ENCODE peak calls at places on chromosomes 7 and 10, in nine cellular contexts. One of them, this sample, is unnamed.

GRCh38 chr7:85023066-85023687 is 163.7 kb downstream of the SEMA3D start:
- DNase-seq in bronchial epithelial cell: peak; percentile 46
- DNase-seq in AG20443: peak; percentile 22
- DNase-seq in Right ventricle myocardium inferior: no peak
- DNase-seq in HAP-1: peak; percentile 66
- DNase-seq in GM10248: peak; percentile 3
- DNase-seq in GM23248: peak; percentile 65
- DNase-seq in tibial nerve: no peak
- DNase-seq in right lobe of liver: no peak
- DNase-seq in this sample: peak; percentile 57

GRCh38 chr10:79310911-79311573 is 36.2 kb upstream of the PPIF start:
- DNase-seq in bronchial epithelial cell: no peak
- DNase-seq in AG20443: no peak
- DNase-seq in Right ventricle myocardium inferior: no peak
- DNase-seq in HAP-1: no peak
- DNase-seq in GM10248: no peak
- DNase-seq in GM23248: no peak
- DNase-seq in tibial nerve: peak; percentile 41
- DNase-seq in right lobe of liver: peak; percentile 50
- DNase-seq in this sample: no peak

GRCh38 chr10:59754951-59755350 is 1.7 kb upstream of the MRLN start:
- DNase-seq in bronchial epithelial cell: no peak
- DNase-seq in AG20443: no peak
- DNase-seq in Right ventricle myocardium inferior: no peak
- DNase-seq in HAP-1: no peak
- DNase-seq in GM10248: no peak
- DNase-seq in GM23248: no peak
- DNase-seq in tibial nerve: no peak
- DNase-seq in right lobe of liver: no peak
- DNase-seq in this sample: no peak

GRCh38 chr7:122691569-122692235 is 7.2 kb downstream of the RNF133 start:
- DNase-seq in bronchial epithelial cell: no peak
- DNase-seq in AG20443: no peak
- DNase-seq in Right ventricle myocardium inferior: no peak
- DNase-seq in HAP-1: no peak
- DNase-seq in GM10248: no peak
- DNase-seq in GM23248: no peak
- DNase-seq in tibial nerve: no peak
- DNase-seq in right lobe of liver: no peak
- DNase-seq in this sample: no peak

GRCh38 chr7:147498081-147498480 is 1092.5 kb upstream of the C7orf33 start:
- DNase-seq in bronchial epithelial cell: no peak
- DNase-seq in AG20443: no peak
- DNase-seq in Right ventricle myocardium inferior: no peak
- DNase-seq in HAP-1: no peak
- DNase-seq in GM10248: no peak
- DNase-seq in GM23248: no peak
- DNase-seq in tibial nerve: no peak
- DNase-seq in right lobe of liver: no peak
- DNase-seq in this sample: no peak

GRCh38 chr7:7972128-7972527 is 3.5 kb downstream of the GLCCI1 start:
- DNase-seq in bronchial epithelial cell: no peak
- DNase-seq in AG20443: no peak
- DNase-seq in Right ventricle myocardium inferior: no peak
- DNase-seq in HAP-1: peak; percentile 22
- DNase-seq in GM10248: no peak
- DNase-seq in GM23248: no peak
- DNase-seq in tibial nerve: no peak
- DNase-seq in right lobe of liver: no peak
- DNase-seq in this sample: no peak

GRCh38 chr10:110919971-110920881 is 822 bp downstream of the SHOC2 start:
- DNase-seq in bronchial epithelial cell: no peak
- DNase-seq in AG20443: peak; percentile 15
- DNase-seq in Right ventricle myocardium inferior: peak; percentile 85
- DNase-seq in HAP-1: peak; percentile 38
- DNase-seq in GM10248: peak; percentile 23
- DNase-seq in GM23248: peak; percentile 63
- DNase-seq in tibial nerve: no peak
- DNase-seq in right lobe of liver: peak; percentile 66
- DNase-seq in this sample: peak; percentile 43

GRCh38 chr7:45460379-45460778 is 113.8 kb upstream of the ADCY1 start:
- DNase-seq in bronchial epithelial cell: peak; percentile 53
- DNase-seq in AG20443: no peak
- DNase-seq in Right ventricle myocardium inferior: no peak
- DNase-seq in HAP-1: no peak
- DNase-seq in GM10248: no peak
- DNase-seq in GM23248: no peak
- DNase-seq in tibial nerve: no peak
- DNase-seq in right lobe of liver: no peak
- DNase-seq in this sample: peak; percentile 19

GRCh38 chr7:102096706-102097427 is 189.8 kb upstream of the SH2B2 start:
- DNase-seq in bronchial epithelial cell: peak; percentile 15
- DNase-seq in AG20443: no peak
- DNase-seq in Right ventricle myocardium inferior: no peak
- DNase-seq in HAP-1: no peak
- DNase-seq in GM10248: no peak
- DNase-seq in GM23248: no peak
- DNase-seq in tibial nerve: no peak
- DNase-seq in right lobe of liver: no peak
- DNase-seq in this sample: peak; percentile 32

GRCh38 chr10:78650122-78650521 is 418.6 kb upstream of the ZMIZ1 start:
- DNase-seq in bronchial epithelial cell: no peak
- DNase-seq in AG20443: peak; percentile 49
- DNase-seq in Right ventricle myocardium inferior: no peak
- DNase-seq in HAP-1: no peak
- DNase-seq in GM10248: no peak
- DNase-seq in GM23248: peak; percentile 70
- DNase-seq in tibial nerve: no peak
- DNase-seq in right lobe of liver: no peak
- DNase-seq in this sample: no peak

GRCh38 chr10:112716924-112717348 is 233.1 kb upstream of the TCF7L2 start:
- DNase-seq in bronchial epithelial cell: peak; percentile 31
- DNase-seq in AG20443: peak; percentile 17
- DNase-seq in Right ventricle myocardium inferior: no peak
- DNase-seq in HAP-1: no peak
- DNase-seq in GM10248: no peak
- DNase-seq in GM23248: peak; percentile 72
- DNase-seq in tibial nerve: no peak
- DNase-seq in right lobe of liver: no peak
- DNase-seq in this sample: peak; percentile 36

GRCh38 chr10:78328592-78329404 is 295.1 kb downstream of the RPS24 start:
- DNase-seq in bronchial epithelial cell: no peak
- DNase-seq in AG20443: no peak
- DNase-seq in Right ventricle myocardium inferior: no peak
- DNase-seq in HAP-1: no peak
- DNase-seq in GM10248: no peak
- DNase-seq in GM23248: no peak
- DNase-seq in tibial nerve: no peak
- DNase-seq in right lobe of liver: no peak
- DNase-seq in this sample: no peak

GRCh38 chr7:146366938-146367337 is 250.3 kb downstream of the CNTNAP2 start:
- DNase-seq in bronchial epithelial cell: peak; percentile 73
- DNase-seq in AG20443: no peak
- DNase-seq in Right ventricle myocardium inferior: no peak
- DNase-seq in HAP-1: no peak
- DNase-seq in GM10248: no peak
- DNase-seq in GM23248: peak; percentile 16
- DNase-seq in tibial nerve: no peak
- DNase-seq in right lobe of liver: no peak
- DNase-seq in this sample: peak; percentile 62

GRCh38 chr10:93313798-93314197 is 168.3 kb downstream of the MYOF start:
- DNase-seq in bronchial epithelial cell: no peak
- DNase-seq in AG20443: no peak
- DNase-seq in Right ventricle myocardium inferior: no peak
- DNase-seq in HAP-1: no peak
- DNase-seq in GM10248: peak; percentile 36
- DNase-seq in GM23248: peak; percentile 38
- DNase-seq in tibial nerve: no peak
- DNase-seq in right lobe of liver: no peak
- DNase-seq in this sample: no peak

GRCh38 chr7:53119514-53119933 is 84.1 kb downstream of the POM121L12 start:
- DNase-seq in bronchial epithelial cell: peak; percentile 19
- DNase-seq in AG20443: no peak
- DNase-seq in Right ventricle myocardium inferior: no peak
- DNase-seq in HAP-1: no peak
- DNase-seq in GM10248: peak; percentile 0
- DNase-seq in GM23248: no peak
- DNase-seq in tibial nerve: no peak
- DNase-seq in right lobe of liver: no peak
- DNase-seq in this sample: no peak

GRCh38 chr7:57425969-57426628 is 23.9 kb upstream of the ZNF716 start:
- DNase-seq in bronchial epithelial cell: no peak
- DNase-seq in AG20443: no peak
- DNase-seq in Right ventricle myocardium inferior: no peak
- DNase-seq in HAP-1: no peak
- DNase-seq in GM10248: no peak
- DNase-seq in GM23248: no peak
- DNase-seq in tibial nerve: no peak
- DNase-seq in right lobe of liver: no peak
- DNase-seq in this sample: no peak

GRCh38 chr10:131034451-131034850 is 277.1 kb downstream of the TCERG1L start:
- DNase-seq in bronchial epithelial cell: no peak
- DNase-seq in AG20443: no peak
- DNase-seq in Right ventricle myocardium inferior: no peak
- DNase-seq in HAP-1: no peak
- DNase-seq in GM10248: no peak
- DNase-seq in GM23248: no peak
- DNase-seq in tibial nerve: no peak
- DNase-seq in right lobe of liver: no peak
- DNase-seq in this sample: no peak

GRCh38 chr7:2412587-2413201 is 9.3 kb downstream of the CHST12 start:
- DNase-seq in bronchial epithelial cell: no peak
- DNase-seq in AG20443: peak; percentile 8
- DNase-seq in Right ventricle myocardium inferior: no peak
- DNase-seq in HAP-1: no peak
- DNase-seq in GM10248: no peak
- DNase-seq in GM23248: peak; percentile 31
- DNase-seq in tibial nerve: no peak
- DNase-seq in right lobe of liver: no peak
- DNase-seq in this sample: no peak

GRCh38 chr7:125057974-125058373 is 128.3 kb upstream of the POT1 start:
- DNase-seq in bronchial epithelial cell: no peak
- DNase-seq in AG20443: no peak
- DNase-seq in Right ventricle myocardium inferior: no peak
- DNase-seq in HAP-1: no peak
- DNase-seq in GM10248: no peak
- DNase-seq in GM23248: no peak
- DNase-seq in tibial nerve: no peak
- DNase-seq in right lobe of liver: no peak
- DNase-seq in this sample: no peak

GRCh38 chr10:120328647-120329046 is 128.4 kb upstream of the PLPP4 start:
- DNase-seq in bronchial epithelial cell: no peak
- DNase-seq in AG20443: no peak
- DNase-seq in Right ventricle myocardium inferior: no peak
- DNase-seq in HAP-1: no peak
- DNase-seq in GM10248: no peak
- DNase-seq in GM23248: peak; percentile 42
- DNase-seq in tibial nerve: no peak
- DNase-seq in right lobe of liver: no peak
- DNase-seq in this sample: no peak

GRCh38 chr7:137003071-137003470 is 134.6 kb downstream of the CHRM2 start:
- DNase-seq in bronchial epithelial cell: no peak
- DNase-seq in AG20443: no peak
- DNase-seq in Right ventricle myocardium inferior: no peak
- DNase-seq in HAP-1: no peak
- DNase-seq in GM10248: no peak
- DNase-seq in GM23248: peak; percentile 22
- DNase-seq in tibial nerve: no peak
- DNase-seq in right lobe of liver: no peak
- DNase-seq in this sample: no peak

GRCh38 chr7:45236666-45237065 is 79.1 kb downstream of the RAMP3 start:
- DNase-seq in bronchial epithelial cell: no peak
- DNase-seq in AG20443: no peak
- DNase-seq in Right ventricle myocardium inferior: no peak
- DNase-seq in HAP-1: no peak
- DNase-seq in GM10248: no peak
- DNase-seq in GM23248: peak; percentile 63
- DNase-seq in tibial nerve: no peak
- DNase-seq in right lobe of liver: no peak
- DNase-seq in this sample: no peak

GRCh38 chr10:127148933-127149220 is 47.5 kb downstream of the INSYN2A start:
- DNase-seq in bronchial epithelial cell: peak; percentile 95
- DNase-seq in AG20443: peak; percentile 73
- DNase-seq in Right ventricle myocardium inferior: no peak
- DNase-seq in HAP-1: no peak
- DNase-seq in GM10248: no peak
- DNase-seq in GM23248: peak; percentile 90
- DNase-seq in tibial nerve: no peak
- DNase-seq in right lobe of liver: no peak
- DNase-seq in this sample: peak; percentile 91

GRCh38 chr10:91901784-91902677 is 7.3 kb downstream of the FGFBP3 start:
- DNase-seq in bronchial epithelial cell: peak; percentile 97
- DNase-seq in AG20443: peak; percentile 51
- DNase-seq in Right ventricle myocardium inferior: no peak
- DNase-seq in HAP-1: no peak
- DNase-seq in GM10248: no peak
- DNase-seq in GM23248: peak; percentile 93
- DNase-seq in tibial nerve: no peak
- DNase-seq in right lobe of liver: no peak
- DNase-seq in this sample: peak; percentile 93

GRCh38 chr7:87628780-87629569 is 777 bp downstream of the RUNDC3B start:
- DNase-seq in bronchial epithelial cell: peak; percentile 26
- DNase-seq in AG20443: peak; percentile 10
- DNase-seq in Right ventricle myocardium inferior: peak; percentile 58
- DNase-seq in HAP-1: peak; percentile 27
- DNase-seq in GM10248: peak; percentile 19
- DNase-seq in GM23248: peak; percentile 51
- DNase-seq in tibial nerve: no peak
- DNase-seq in right lobe of liver: peak; percentile 89
- DNase-seq in this sample: peak; percentile 57

GRCh38 chr7:17646181-17646956 is 293.9 kb downstream of the SNX13 start:
- DNase-seq in bronchial epithelial cell: peak; percentile 56
- DNase-seq in AG20443: peak; percentile 37
- DNase-seq in Right ventricle myocardium inferior: no peak
- DNase-seq in HAP-1: peak; percentile 27
- DNase-seq in GM10248: no peak
- DNase-seq in GM23248: peak; percentile 67
- DNase-seq in tibial nerve: no peak
- DNase-seq in right lobe of liver: no peak
- DNase-seq in this sample: peak; percentile 57

GRCh38 chr10:121092341-121093099 is 241.4 kb downstream of the WDR11 start:
- DNase-seq in bronchial epithelial cell: peak; percentile 65
- DNase-seq in AG20443: no peak
- DNase-seq in Right ventricle myocardium inferior: no peak
- DNase-seq in HAP-1: no peak
- DNase-seq in GM10248: no peak
- DNase-seq in GM23248: no peak
- DNase-seq in tibial nerve: peak; percentile 38
- DNase-seq in right lobe of liver: no peak
- DNase-seq in this sample: peak; percentile 60

GRCh38 chr7:94655884-94656657 is at the start of gene SGCE:
- DNase-seq in bronchial epithelial cell: peak; percentile 34
- DNase-seq in AG20443: peak; percentile 86
- DNase-seq in Right ventricle myocardium inferior: peak; percentile 71
- DNase-seq in HAP-1: peak; percentile 89
- DNase-seq in GM10248: peak; percentile 64
- DNase-seq in GM23248: peak; percentile 87
- DNase-seq in tibial nerve: peak; percentile 48
- DNase-seq in right lobe of liver: peak; percentile 71
- DNase-seq in this sample: peak; percentile 79

GRCh38 chr7:139242741-139243281 is 11.8 kb downstream of the UBN2 start:
- DNase-seq in bronchial epithelial cell: peak; percentile 92
- DNase-seq in AG20443: peak; percentile 16
- DNase-seq in Right ventricle myocardium inferior: no peak
- DNase-seq in HAP-1: no peak
- DNase-seq in GM10248: no peak
- DNase-seq in GM23248: peak; percentile 74
- DNase-seq in tibial nerve: no peak
- DNase-seq in right lobe of liver: no peak
- DNase-seq in this sample: peak; percentile 86

GRCh38 chr10:127386606-127387327 is 162.3 kb upstream of the NPS start:
- DNase-seq in bronchial epithelial cell: no peak
- DNase-seq in AG20443: no peak
- DNase-seq in Right ventricle myocardium inferior: no peak
- DNase-seq in HAP-1: no peak
- DNase-seq in GM10248: no peak
- DNase-seq in GM23248: no peak
- DNase-seq in tibial nerve: no peak
- DNase-seq in right lobe of liver: no peak
- DNase-seq in this sample: no peak

This sample was measured in epithelial cell of esophagus.